ENCODE peak calls at places on chromosome 7, in ten cellular contexts. T is IMR-90, Q is body of pancreas, N is thoracic aorta, H is pancreas, S is stomach, Y is uterus, G is brain microvascular endothelial cell, W is WERI-Rb-1, J is GM23338. L is an unnamed sample.

GRCh38 chr7:149831730-149832219 is 6.4 kb upstream of the ZNF862 start:
- DNase-seq in W (no peak), N (no peak), T (no peak), J (peak), Q (no peak), H (peak), G (no peak), Y (no peak), S (no peak), L (no peak)

GRCh38 chr7:90210925-90211324 is 615 bp upstream of the STEAP2 start:
- DNase-seq in H (peak), G (no peak), J (peak), W (peak), Y (peak), S (no peak), N (no peak), T (no peak), Q (peak), L (no peak)

GRCh38 chr7:101154693-101155102 is 422 bp downstream of the AP1S1 start:
- DNase-seq in Q (no peak), Y (no peak), W (no peak), S (no peak), J (peak), G (no peak), H (no peak), N (no peak), T (no peak), L (no peak)

GRCh38 chr7:82410461-82410860 is 33.1 kb downstream of the CACNA2D1 start:
- DNase-seq in H (no peak), Q (peak), T (no peak), J (peak), G (no peak), S (no peak), N (no peak), Y (no peak), W (peak), L (no peak)

GRCh38 chr7:128167316-128167691 is 73.8 kb upstream of the LEP start:
- DNase-seq in H (peak), J (peak), S (peak), G (peak), Y (peak), Q (peak), W (peak), N (no peak), T (peak), L (no peak)

GRCh38 chr7:80630611-80631010 is 7.8 kb upstream of the CD36 start:
- DNase-seq in S (no peak), H (no peak), W (no peak), Y (no peak), Q (no peak), N (no peak), T (peak), G (no peak), J (no peak), L (no peak)

GRCh38 chr7:84088669-84089278 is 105.8 kb downstream of the SEMA3A start:
- DNase-seq in H (no peak), G (no peak), T (peak), Q (no peak), W (no peak), S (no peak), Y (no peak), J (no peak), N (no peak), L (no peak)

GRCh38 chr7:99112097-99112496 is 31.8 kb downstream of the SMURF1 start:
- DNase-seq in H (no peak), S (no peak), G (no peak), Q (no peak), T (no peak), N (no peak), W (no peak), Y (no peak), J (no peak), L (no peak)

GRCh38 chr7:44077681-44078091 is 4.6 kb downstream of the POLM start:
- DNase-seq in Y (no peak), W (no peak), S (no peak), T (no peak), H (peak), J (no peak), N (no peak), G (no peak), Q (no peak), L (no peak)

GRCh38 chr7:156218544-156219306 is 406.5 kb upstream of the SHH start:
- DNase-seq in S (no peak), N (no peak), Y (no peak), G (no peak), Q (no peak), W (no peak), T (no peak), H (no peak), J (no peak), L (peak)

GRCh38 chr7:112422842-112423496 is 27.3 kb upstream of the IFRD1 start:
- DNase-seq in G (peak), N (peak), J (peak), Q (peak), T (peak), S (peak), H (peak), W (no peak), Y (peak), L (peak)

GRCh38 chr7:27693794-27694193 is 31.1 kb upstream of the HIBADH start:
- DNase-seq in N (no peak), H (no peak), S (no peak), J (peak), W (no peak), G (no peak), Q (no peak), T (peak), Y (no peak), L (no peak)

GRCh38 chr7:108637049-108637621 is 67.5 kb downstream of the DNAJB9 start:
- DNase-seq in Y (no peak), Q (no peak), T (no peak), S (no peak), N (no peak), J (no peak), G (no peak), H (no peak), W (no peak), L (no peak)

GRCh38 chr7:151123485-151124204 is 37.4 kb downstream of the AGAP3 start:
- DNase-seq in H (peak), G (peak), S (peak), J (peak), W (peak), Y (peak), Q (peak), T (peak), N (no peak), L (peak)

GRCh38 chr7:155210386-155210785 is 87.3 kb upstream of the INSIG1 start:
- DNase-seq in S (no peak), Y (no peak), T (no peak), Q (no peak), G (no peak), N (no peak), H (peak), W (no peak), J (no peak), L (no peak)

GRCh38 chr7:123484199-123484598 is 50.2 kb downstream of the IQUB start:
- DNase-seq in G (no peak), T (no peak), Y (no peak), H (no peak), S (no peak), N (no peak), Q (no peak), W (no peak), J (no peak), L (no peak)

GRCh38 chr7:30164567-30164966 is 29.8 kb downstream of the MTURN start:
- DNase-seq in T (peak), W (peak), Y (no peak), H (no peak), J (peak), G (peak), Q (no peak), N (no peak), S (no peak), L (no peak)

GRCh38 chr7:155490697-155491628 is 33.0 kb downstream of the EN2 start:
- DNase-seq in Y (no peak), N (no peak), H (peak), S (no peak), T (no peak), G (no peak), J (peak), Q (peak), W (no peak), L (no peak)

GRCh38 chr7:12031638-12032037 is 179.5 kb upstream of the TMEM106B start:
- DNase-seq in T (peak), N (no peak), G (peak), H (no peak), S (no peak), W (no peak), Y (no peak), J (peak), Q (no peak), L (no peak)

GRCh38 chr7:108091461-108091831 is 38.7 kb downstream of the LAMB4 start:
- DNase-seq in H (no peak), W (no peak), S (no peak), N (no peak), Y (no peak), G (no peak), J (no peak), Q (no peak), T (no peak), L (no peak)

GRCh38 chr7:2405601-2406345 is 2.4 kb downstream of the CHST12 start:
- DNase-seq in Q (no peak), S (no peak), W (no peak), Y (no peak), J (no peak), T (no peak), N (no peak), G (no peak), H (no peak), L (no peak)

GRCh38 chr7:35736725-35737124 is 41.8 kb upstream of the HERPUD2 start:
- DNase-seq in S (no peak), J (no peak), G (no peak), Y (no peak), N (no peak), Q (no peak), H (no peak), T (peak), W (no peak), L (no peak)

GRCh38 chr7:128904381-128905197 is 5.9 kb downstream of the KCP start:
- DNase-seq in T (peak), Y (no peak), J (peak), H (no peak), N (no peak), Q (no peak), S (no peak), W (no peak), G (peak), L (peak)

GRCh38 chr7:32025381-32026075 is 44.7 kb downstream of the PDE1C start:
- DNase-seq in S (no peak), N (no peak), W (peak), Q (no peak), T (no peak), G (no peak), H (no peak), Y (no peak), J (no peak), L (no peak)

GRCh38 chr7:20331912-20332317 is 1.2 kb downstream of the ITGB8 start:
- DNase-seq in G (no peak), H (no peak), J (peak), N (no peak), S (no peak), Y (no peak), T (no peak), W (peak), Q (no peak), L (no peak)
- TF ChIP-seq CTCF in G (no peak), H (no peak), J (no peak), N (no peak), S (no peak), Y (no peak), T (no peak), W (no peak), Q (no peak), L (no peak)

DNA sequence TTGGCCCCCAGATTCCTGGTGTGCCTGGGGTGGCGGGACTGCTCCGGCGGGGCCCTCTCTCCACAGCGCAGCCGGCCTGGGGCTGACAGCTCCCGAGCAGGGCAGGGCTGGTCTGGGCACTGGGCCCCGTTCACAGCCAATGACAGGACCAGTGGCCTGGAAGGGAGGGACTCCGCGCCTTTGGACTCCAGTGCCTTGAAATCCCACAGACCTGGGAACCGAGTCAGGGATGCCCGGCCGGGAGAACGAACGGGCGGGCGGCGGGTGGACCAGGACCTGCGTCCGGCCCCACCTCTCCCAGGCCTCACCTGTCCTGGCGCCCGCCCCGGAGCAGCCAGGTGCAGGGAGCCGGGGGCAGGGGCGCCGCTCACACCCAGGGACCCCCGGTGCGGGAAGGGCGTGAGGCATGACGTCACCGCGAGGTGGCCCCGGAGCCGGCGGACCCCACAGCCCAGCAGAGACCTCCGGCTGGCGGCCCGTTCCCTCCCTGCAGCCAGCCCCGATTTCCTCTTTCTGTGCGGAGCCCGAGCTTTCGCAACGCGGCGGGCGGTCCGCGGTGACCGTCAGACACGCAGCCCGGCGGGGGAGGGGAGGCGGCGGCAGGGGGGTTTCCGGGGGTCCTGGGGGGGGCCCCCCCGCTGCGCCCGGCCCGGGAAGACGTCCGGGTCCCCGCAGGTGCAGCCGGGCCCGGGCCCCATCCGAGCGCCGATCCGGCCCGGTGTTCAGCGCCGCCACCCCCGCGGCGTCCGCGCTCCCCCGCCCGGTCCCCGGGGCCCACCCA is 743 bp downstream of the ADAP1 start:
- DNase-seq in W (peak), Y (no peak), S (peak), J (peak), T (peak), G (no peak), H (peak), Q (peak), N (no peak), L (peak)
- H3K27ac ChIP-seq in W (no peak), Y (no peak), S (peak), J (no peak), T (no peak), G (no peak), H (no peak), Q (no peak), N (no peak), L (no peak)

GRCh38 chr7:121046893-121047468 is 58.5 kb downstream of the CPED1 start:
- DNase-seq in Y (no peak), W (no peak), S (no peak), H (no peak), Q (no peak), T (no peak), J (no peak), N (no peak), G (peak), L (no peak)
- TF ChIP-seq CTCF in Y (no peak), W (no peak), S (no peak), H (no peak), Q (no peak), T (no peak), J (no peak), N (no peak), G (no peak), L (no peak)

GRCh38 chr7:74025745-74026144 is 2.2 kb upstream of the ELN start:
- DNase-seq in N (no peak), W (no peak), T (no peak), J (no peak), G (no peak), Q (no peak), S (no peak), H (no peak), Y (no peak), L (no peak)

GRCh38 chr7:74022507-74022906 is 5.5 kb upstream of the ELN start:
- DNase-seq in J (no peak), Q (no peak), Y (no peak), N (no peak), T (no peak), S (no peak), W (no peak), G (no peak), H (no peak), L (no peak)

GRCh38 chr7:74023037-74023436 is 4.9 kb upstream of the ELN start:
- DNase-seq in Y (peak), W (no peak), Q (peak), T (peak), J (peak), G (peak), S (peak), N (peak), H (no peak), L (peak)

GRCh38 chr7:74025146-74025545 is 2.8 kb upstream of the ELN start:
- DNase-seq in T (no peak), Y (no peak), G (no peak), J (no peak), H (no peak), S (no peak), Q (no peak), N (no peak), W (no peak), L (no peak)

DNA sequence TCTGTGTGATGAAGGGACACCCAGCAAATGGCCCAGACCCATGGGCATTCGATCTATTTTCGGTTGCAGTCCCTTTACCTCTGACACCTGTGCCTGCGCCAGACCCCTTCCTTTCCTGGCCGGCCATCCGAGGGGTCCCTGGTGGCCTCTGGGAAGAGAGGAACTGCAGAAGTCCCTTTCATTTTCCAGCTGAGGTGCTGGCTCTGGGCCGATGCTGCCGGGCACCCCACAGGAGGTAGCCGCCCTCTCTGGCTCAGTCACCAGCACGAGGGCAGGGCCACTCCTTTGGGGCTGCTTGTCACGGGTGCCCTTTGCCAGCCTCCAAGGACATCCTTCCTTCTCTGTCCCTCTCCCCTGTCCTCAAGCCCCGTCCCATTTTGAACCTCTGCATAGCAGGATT is 4.2 kb upstream of the ELN start:
- DNase-seq in Q (no peak), T (no peak), H (no peak), Y (no peak), J (no peak), N (no peak), S (no peak), G (no peak), W (no peak), L (no peak)
- H3K27ac ChIP-seq in Q (no peak), T (no peak), H (no peak), Y (no peak), J (no peak), N (peak), S (peak), G (no peak), W (no peak), L (peak)

L was measured in ascending aorta.